ENCODE peak calls at places on chromosomes 16 and 17, in four cellular contexts. G, S, I and L are unnamed samples.

GRCh38 chr16:5323284-5323683 is 225.7 kb upstream of the EEF2KMT start:
- DNase-seq in S (peak; percentile 85), G (no peak), I (peak; percentile 46), L (peak; percentile 65)

GRCh38 chr17:9472541-9472940 is 103.1 kb downstream of the STX8 start:
- DNase-seq in G (peak; percentile 55), S (no peak), I (no peak), L (no peak)

GRCh38 chr16:87389245-87389644 is 2.9 kb upstream of the MAP1LC3B start:
- DNase-seq in S (no peak), G (no peak), I (no peak), L (no peak)

GRCh38 chr16:47787695-47788094 is 326.6 kb downstream of the PHKB start:
- DNase-seq in I (no peak), S (peak; percentile 56), G (peak; percentile 22), L (no peak)

GRCh38 chr17:78365561-78366108 is 5.8 kb upstream of the SOCS3 start:
- DNase-seq in G (no peak), I (peak; percentile 81), S (peak; percentile 97), L (peak; percentile 97)

GRCh38 chr17:9445424-9445823 is 130.2 kb downstream of the STX8 start:
- DNase-seq in S (no peak), G (no peak), I (no peak), L (no peak)

GRCh38 chr17:4233668-4234258 is 30.0 kb downstream of the ANKFY1 start:
- DNase-seq in I (no peak), S (no peak), G (no peak), L (no peak)

GRCh38 chr17:48776602-48777001 is 40.4 kb downstream of the TTLL6 start:
- DNase-seq in I (no peak), S (no peak), G (no peak), L (no peak)

GRCh38 chr17:27551701-27552466 is 79.1 kb upstream of the LGALS9 start:
- DNase-seq in S (peak; percentile 88), G (peak; percentile 38), I (no peak), L (peak; percentile 65)

GRCh38 chr16:57590654-57591085 is 37.8 kb upstream of the ADGRG1 start:
- DNase-seq in G (peak; percentile 80), S (no peak), I (no peak), L (no peak)

GRCh38 chr17:46832306-46832895 is 13.9 kb upstream of the WNT3 start:
- DNase-seq in G (no peak), S (no peak), I (no peak), L (peak; percentile 45)

GRCh38 chr16:29877266-29877961 is 14.4 kb upstream of the CDIPT start:
- DNase-seq in I (peak; percentile 99), G (peak; percentile 15), S (peak; percentile 99), L (peak; percentile 100)

GRCh38 chr17:13600475-13601316 is 1.0 kb downstream of the HS3ST3A1 start:
- DNase-seq in G (peak; percentile 25), S (peak; percentile 49), I (no peak), L (peak; percentile 57)

GRCh38 chr17:28655160-28655559 is 6.5 kb downstream of the SDF2 start:
- DNase-seq in G (no peak), I (no peak), S (no peak), L (no peak)

GRCh38 chr17:30238387-30239088 is 3.0 kb upstream of the SLC6A4 start:
- DNase-seq in S (peak; percentile 19), I (no peak), G (no peak), L (peak; percentile 67)

GRCh38 chr17:40726919-40727318 is 23.4 kb upstream of the KRT24 start:
- DNase-seq in G (peak; percentile 4), I (no peak), S (peak; percentile 38), L (no peak)

GRCh38 chr17:77873518-77874302 is 84.8 kb upstream of the TNRC6C start:
- DNase-seq in S (no peak), I (no peak), G (no peak), L (no peak)

DNA sequence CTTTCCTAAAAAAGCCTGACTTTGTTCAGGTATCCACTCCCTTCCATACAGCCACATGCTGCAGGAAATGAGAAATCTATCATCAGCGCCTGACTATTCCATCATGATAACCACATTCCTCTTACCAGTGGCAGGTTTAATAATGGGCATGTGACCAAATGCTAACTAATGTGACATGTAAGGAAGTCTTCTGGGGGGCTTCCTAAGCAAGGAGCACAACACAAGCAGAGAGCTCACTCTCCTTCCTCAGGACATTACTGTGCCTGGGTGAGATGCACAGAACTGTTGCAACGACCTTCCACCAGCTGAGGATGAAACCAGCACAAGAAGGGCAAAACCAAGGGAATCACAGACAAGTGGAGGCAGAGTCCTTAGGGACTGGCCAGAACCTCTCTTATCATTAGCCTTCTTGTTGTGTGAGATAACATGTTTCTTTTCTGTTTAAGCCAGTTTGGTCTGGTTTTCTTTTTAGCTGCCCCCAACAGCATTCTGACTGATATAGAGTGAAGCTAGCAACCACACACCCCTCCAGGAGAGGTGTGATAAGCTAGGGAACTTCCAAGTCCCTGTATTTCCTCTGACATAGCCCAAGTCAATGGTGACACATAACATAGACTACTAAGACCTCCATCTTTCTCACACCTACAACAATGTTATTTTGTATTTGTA is 16.9 kb downstream of the MYO1D start:
- DNase-seq in G (no peak), S (peak; percentile 92), I (no peak), L (no peak)
- H3K27ac ChIP-seq in G (no peak overlapping the region), S (peak overlapping the region; percentile 13), I (no peak overlapping the region), L (no peak overlapping the region)

GRCh38 chr17:80742091-80742490 is 197.5 kb downstream of the RPTOR start:
- DNase-seq in S (peak; percentile 57), I (no peak), G (no peak), L (no peak)

GRCh38 chr17:80737106-80738019 is 192.7 kb downstream of the RPTOR start:
- DNase-seq in S (no peak), G (no peak), I (no peak), L (no peak)

GRCh38 chr17:80738020-80738380 is 193.4 kb downstream of the RPTOR start:
- DNase-seq in I (no peak), G (no peak), S (no peak), L (no peak)

GRCh38 chr17:80738406-80738805 is 193.8 kb downstream of the RPTOR start:
- DNase-seq in G (no peak), I (no peak), S (no peak), L (no peak)

DNA sequence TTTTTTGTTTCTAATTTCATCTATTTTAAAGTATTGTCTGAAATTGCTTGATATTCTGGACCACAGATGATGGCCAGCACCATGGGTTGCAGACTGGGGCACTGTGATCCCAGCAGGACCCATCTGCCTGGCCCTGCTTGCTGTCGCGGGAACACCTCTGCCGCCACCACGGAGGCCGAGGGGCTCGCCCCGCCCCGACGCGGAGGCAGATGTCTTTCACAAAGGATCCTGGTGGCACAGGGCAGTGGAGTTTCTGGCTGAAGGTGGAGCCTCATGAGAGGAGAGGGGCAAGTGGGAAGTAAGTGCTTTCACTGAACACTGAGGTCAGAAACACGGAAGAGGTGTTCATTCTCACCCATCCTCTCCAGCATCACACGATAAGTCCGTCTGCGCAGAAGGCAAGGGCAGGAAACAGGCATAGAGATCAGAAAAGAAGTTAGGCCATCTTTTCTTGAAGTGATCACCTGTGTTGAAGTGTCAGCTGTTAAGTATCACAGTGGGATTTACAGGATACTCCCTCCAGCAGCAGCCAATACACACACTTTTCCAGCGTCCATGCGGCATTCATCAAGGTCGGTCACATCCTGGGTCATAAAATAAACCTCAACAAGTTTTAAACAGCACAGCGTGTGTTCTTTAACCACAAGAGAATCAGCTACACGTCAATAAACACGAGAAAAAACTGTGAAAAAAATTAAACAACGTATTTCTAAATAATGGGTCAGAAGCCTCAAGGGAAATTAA is 194.5 kb downstream of the RPTOR start:
- DNase-seq in I (no peak), S (no peak), G (no peak), L (no peak)
- H3K56ac ChIP-seq in I (no peak overlapping the region), S (no peak overlapping the region), G (no peak overlapping the region), L (no peak overlapping the region)

GRCh38 chr17:65072577-65073178 is 16.1 kb upstream of the GNA13 start:
- DNase-seq in I (no peak), S (no peak), G (no peak), L (no peak)

GRCh38 chr17:65078441-65079160 is 22.1 kb upstream of the GNA13 start:
- DNase-seq in I (no peak), S (no peak), G (peak; percentile 78), L (no peak)

GRCh38 chr17:65070620-65071019 is 14.1 kb upstream of the GNA13 start:
- DNase-seq in I (no peak), S (no peak), G (no peak), L (no peak)

GRCh38 chr17:65071861-65072260 is 15.3 kb upstream of the GNA13 start:
- DNase-seq in I (no peak), S (no peak), G (peak; percentile 72), L (no peak)

DNA sequence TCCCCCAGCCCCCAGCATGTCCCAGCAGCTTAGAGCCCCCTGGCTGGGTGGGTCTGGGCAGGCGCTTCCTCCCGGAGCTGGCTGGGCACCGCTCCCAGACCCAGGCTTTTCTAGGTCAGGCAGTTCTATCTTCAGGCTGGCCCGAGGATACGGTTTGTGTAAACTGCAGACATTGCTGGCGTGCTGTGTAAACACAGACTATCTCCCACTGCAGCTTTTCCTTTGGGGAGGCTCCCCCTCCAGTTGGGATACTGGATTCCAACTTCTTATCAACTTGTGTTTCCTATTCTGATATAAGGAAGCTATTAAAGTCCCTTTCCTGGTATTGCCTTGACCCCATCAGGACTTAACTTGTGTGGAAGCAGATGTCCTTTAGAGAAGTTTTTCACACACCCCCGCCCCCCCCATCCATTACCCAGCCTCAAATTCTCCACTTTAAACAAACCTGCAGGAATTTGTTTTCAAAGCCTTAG is 18.3 kb upstream of the GNA13 start:
- DNase-seq in G (peak; percentile 68), S (no peak), I (no peak), L (no peak)
- H3K27ac ChIP-seq in G (peak overlapping the region; percentile 48), S (no peak overlapping the region), I (no peak overlapping the region), L (no peak overlapping the region)

DNA sequence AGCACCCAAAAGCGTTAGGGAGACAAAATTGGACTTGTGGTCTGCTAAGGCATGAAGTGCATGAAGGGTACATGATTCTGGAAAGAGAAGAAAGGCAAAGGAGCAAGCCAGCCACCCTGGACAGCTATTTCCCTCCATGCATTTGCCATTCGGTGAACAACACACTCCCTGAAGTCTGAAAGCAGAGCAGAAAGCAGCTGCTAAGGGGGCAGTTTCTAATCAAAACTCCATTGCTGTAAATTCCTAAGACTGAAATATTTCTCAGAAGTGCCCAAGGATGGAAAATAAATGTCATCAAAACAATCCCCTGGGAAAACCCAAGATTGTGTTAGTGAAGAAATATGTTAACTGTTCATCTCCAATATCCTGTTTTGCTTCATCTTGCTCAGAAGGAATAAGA is 44.3 kb downstream of the PMP22 start:
- DNase-seq in I (no peak), G (no peak), S (no peak), L (no peak)
- H3K56ac ChIP-seq in I (no peak overlapping the region), G (no peak overlapping the region), S (no peak overlapping the region), L (no peak overlapping the region)

GRCh38 chr17:82105417-82105881 is 7.4 kb upstream of the FASN start:
- DNase-seq in S (no peak), G (no peak), I (no peak), L (no peak)
- H3K27ac ChIP-seq in S (no peak overlapping the region), G (no peak overlapping the region), I (no peak overlapping the region), L (no peak overlapping the region)